ENCODE peak calls at places on chromosome 2, in four cellular contexts. V is cardiac muscle cell, R is neural progenitor cell, P is gastrocnemius medialis. O is an unnamed sample.
A peak's percentile ranks its signal among the peaks of the same experiment; 100 is the strongest.

GRCh38 chr2:170997893-170998477 is 68.9 kb downstream of the GORASP2 start:
- DNase-seq in R (no peak), P (no peak), V (no peak), O (no peak)

GRCh38 chr2:182649316-182649715 is 66.7 kb upstream of the DNAJC10 start:
- DNase-seq in V (peak; percentile 75), R (peak; percentile 71), P (no peak), O (peak; percentile 70)

GRCh38 chr2:54771166-54771565 is 47.7 kb downstream of the EML6 start:
- DNase-seq in V (peak; percentile 15), P (no peak), R (no peak), O (no peak)

GRCh38 chr2:31319391-31320175 is 85.6 kb downstream of the EHD3 start:
- DNase-seq in R (no peak), V (peak; percentile 68), P (peak; percentile 45), O (no peak)

GRCh38 chr2:30252723-30253688 is 21.7 kb downstream of the LBH start:
- DNase-seq in R (no peak), P (peak; percentile 41), V (peak; percentile 95), O (peak; percentile 88)

GRCh38 chr2:108555572-108555971 is 21.3 kb downstream of the LIMS1 start:
- DNase-seq in P (no peak), R (no peak), V (no peak), O (no peak)

GRCh38 chr2:175366814-175367213 is 185.3 kb upstream of the ATP5MC3 start:
- DNase-seq in R (peak; percentile 75), V (peak; percentile 58), P (no peak), O (peak; percentile 31)

GRCh38 chr2:29573602-29574001 is 347.8 kb downstream of the ALK start:
- DNase-seq in P (no peak), R (no peak), V (no peak), O (no peak)

GRCh38 chr2:98269274-98269673 is 77.0 kb upstream of the CNGA3 start:
- DNase-seq in V (peak; percentile 75), P (no peak), R (peak; percentile 66), O (peak; percentile 71)

GRCh38 chr2:3254438-3254941 is 123.1 kb downstream of the EIPR1 start:
- DNase-seq in V (no peak), R (no peak), P (no peak), O (no peak)

GRCh38 chr2:199409705-199410104 is 48.0 kb downstream of the SATB2 start:
- DNase-seq in V (no peak), P (no peak), R (no peak), O (no peak)

GRCh38 chr2:235444101-235444597 is 49.7 kb upstream of the AGAP1 start:
- DNase-seq in V (no peak), P (no peak), R (no peak), O (no peak)

GRCh38 chr2:53765749-53766148 is 1.9 kb upstream of the CHAC2 start:
- DNase-seq in P (no peak), V (no peak), R (no peak), O (no peak)

GRCh38 chr2:235675678-235676535 is 182.1 kb downstream of the AGAP1 start:
- DNase-seq in P (no peak), V (peak; percentile 29), R (no peak), O (no peak)

GRCh38 chr2:54676656-54677055 is 46.8 kb upstream of the EML6 start:
- DNase-seq in P (no peak), R (no peak), V (no peak), O (no peak)

GRCh38 chr2:191321861-191322662 is 76.9 kb downstream of the MYO1B start:
- DNase-seq in P (no peak), V (peak; percentile 62), R (peak; percentile 53), O (peak; percentile 91)

GRCh38 chr2:144426981-144427479 is 92.9 kb downstream of the ZEB2 start:
- DNase-seq in V (peak; percentile 57), P (no peak), R (no peak), O (peak; percentile 47)

GRCh38 chr2:177398290-177398683 is 5.7 kb downstream of the AGPS start:
- DNase-seq in P (no peak), V (peak; percentile 30), R (no peak), O (no peak)

GRCh38 chr2:78431241-78431640 is 594.3 kb upstream of the REG3G start:
- DNase-seq in R (peak; percentile 45), V (no peak), P (no peak), O (no peak)

GRCh38 chr2:186959486-186959885 is 110.5 kb upstream of the ZSWIM2 start:
- DNase-seq in V (no peak), R (no peak), P (no peak), O (peak; percentile 2)

GRCh38 chr2:219731173-219731572 is 103.7 kb downstream of the SLC4A3 start:
- DNase-seq in V (no peak), P (no peak), R (no peak), O (no peak)

GRCh38 chr2:36485521-36485920 is 112.4 kb downstream of the FEZ2 start:
- DNase-seq in P (no peak), V (peak; percentile 87), R (no peak), O (no peak)

GRCh38 chr2:217868911-217869334 is 133.9 kb downstream of the TNS1 start:
- DNase-seq in V (peak; percentile 64), P (no peak), R (no peak), O (peak; percentile 26)

GRCh38 chr2:182852090-182852489 is 14.3 kb downstream of the FRZB start:
- DNase-seq in V (no peak), R (no peak), P (peak; percentile 8), O (peak; percentile 57)

GRCh38 chr2:120571015-120571728 is 164.5 kb upstream of the GLI2 start:
- DNase-seq in P (no peak), R (no peak), V (no peak), O (no peak)

GRCh38 chr2:54331095-54331835 is 75.2 kb upstream of the TSPYL6 start:
- DNase-seq in R (no peak), V (no peak), P (no peak), O (no peak)

GRCh38 chr2:47174731-47175361 is 19.7 kb upstream of the STPG4 start:
- DNase-seq in V (peak; percentile 59), P (peak; percentile 72), R (peak; percentile 43), O (peak; percentile 43)

GRCh38 chr2:136363921-136364320 is 246.0 kb upstream of the CXCR4 start:
- DNase-seq in V (peak; percentile 10), P (no peak), R (no peak), O (no peak)

GRCh38 chr2:129135017-129135416 is 816.3 kb upstream of the HS6ST1 start:
- DNase-seq in P (no peak), V (no peak), R (no peak), O (no peak)

GRCh38 chr2:64350996-64351395 is 103.0 kb upstream of the LGALSL start:
- DNase-seq in P (no peak), R (no peak), V (no peak), O (no peak)

GRCh38 chr2:176534798-176535479 is 265.7 kb downstream of the MTX2 start:
- DNase-seq in V (peak; percentile 33), P (no peak), R (no peak), O (no peak)

GRCh38 chr2:234377761-234378341 is 119.0 kb downstream of the ARL4C start:
- DNase-seq in P (no peak), V (peak; percentile 76), R (peak; percentile 38), O (peak; percentile 76)

GRCh38 chr2:230852113-230852512 is 12.6 kb upstream of the ITM2C start:
- DNase-seq in P (no peak), V (no peak), R (no peak), O (no peak)

GRCh38 chr2:230846360-230846759 is 18.4 kb upstream of the ITM2C start:
- DNase-seq in P (no peak), R (no peak), V (no peak), O (no peak)

GRCh38 chr2:230849633-230850357 is 14.9 kb upstream of the ITM2C start:
- DNase-seq in P (no peak), V (peak; percentile 44), R (peak; percentile 77), O (no peak)

GRCh38 chr2:230850358-230850658 is 14.4 kb upstream of the ITM2C start:
- DNase-seq in V (no peak), R (no peak), P (no peak), O (no peak)

GRCh38 chr2:230847883-230848388 is 16.8 kb upstream of the ITM2C start:
- DNase-seq in P (no peak), R (peak; percentile 92), V (peak; percentile 89), O (peak; percentile 77)
- H3K4me3 ChIP-seq in P (no peak overlapping the region), R (no peak overlapping the region), V (no peak overlapping the region), O (no peak overlapping the region)

DNA sequence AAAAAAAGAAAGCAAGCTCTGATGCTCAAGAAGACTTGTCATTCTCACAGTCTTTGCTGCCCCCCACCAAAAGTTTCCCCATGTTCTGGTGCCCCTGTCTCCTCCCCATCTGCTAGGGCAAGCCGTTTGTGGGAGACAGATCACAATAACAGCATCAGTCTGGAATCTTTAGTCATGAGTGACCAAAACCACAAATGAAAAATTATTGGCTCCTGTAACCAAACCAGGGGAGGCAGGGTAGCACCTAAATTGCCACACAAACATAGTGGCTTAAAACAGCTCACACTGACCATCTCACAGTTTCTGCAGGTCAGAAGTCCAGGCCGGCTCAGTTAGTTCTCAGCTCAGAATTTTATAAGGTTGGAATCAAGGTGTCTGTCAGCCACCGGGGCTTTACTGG is 9.1 kb upstream of the B3GNT7 start:
- DNase-seq in R (no peak), P (no peak), V (peak; percentile 43), O (no peak)
- H3K4me1 ChIP-seq in R (no peaks in the 10 kb centered on the region), P (no peaks in the 10 kb centered on the region), V (no peaks in the 10 kb centered on the region), O (peaks cover 18% of the 10 kb centered on the region)

GRCh38 chr2:74504591-74504990 is 2.9 kb downstream of the PCGF1 start:
- DNase-seq in V (no peak), R (no peak), P (no peak), O (no peak)
- H3K4me3 ChIP-seq in V (no peak overlapping the region), R (no peak overlapping the region), P (no peak overlapping the region), O (no peak overlapping the region)

GRCh38 chr2:173305303-173305702 is 49.4 kb upstream of the CDCA7 start:
- DNase-seq in P (no peak), V (no peak), R (no peak), O (no peak)

GRCh38 chr2:173296235-173296634 is 58.4 kb upstream of the CDCA7 start:
- DNase-seq in P (no peak), R (no peak), V (no peak), O (no peak)

GRCh38 chr2:173298536-173299097 is 56.1 kb upstream of the CDCA7 start:
- DNase-seq in R (peak; percentile 11), P (no peak), V (peak; percentile 10), O (no peak)

GRCh38 chr2:173299764-173300163 is 54.9 kb upstream of the CDCA7 start:
- DNase-seq in V (no peak), R (no peak), P (no peak), O (no peak)

DNA sequence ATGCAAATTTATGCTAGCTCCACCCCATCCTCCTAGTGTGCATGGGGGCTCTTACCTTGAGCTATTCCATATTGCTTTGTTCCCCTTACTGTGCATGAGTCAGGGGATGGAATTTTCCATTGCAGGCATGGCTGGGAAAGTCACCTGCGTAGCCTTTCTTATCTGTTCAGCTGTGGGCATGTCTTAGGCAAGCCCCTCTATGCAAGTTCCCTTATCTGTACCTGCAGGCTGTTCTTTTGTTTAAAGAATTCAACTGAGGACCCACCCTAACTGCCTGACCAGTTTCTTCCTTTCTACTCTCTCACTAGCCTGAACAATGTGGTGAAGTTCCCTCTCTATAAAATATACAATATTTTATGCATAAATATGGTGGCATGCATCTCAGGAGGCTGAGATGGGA is 54.2 kb upstream of the CDCA7 start:
- DNase-seq in V (no peak), P (no peak), R (no peak), O (no peak)
- H3K4me1 ChIP-seq in V (no peaks in the 10 kb centered on the region), P (no peaks in the 10 kb centered on the region), R (no peaks in the 10 kb centered on the region), O (no peaks in the 10 kb centered on the region)

GRCh38 chr2:168715849-168716248 is 86.6 kb upstream of the NOSTRIN start:
- DNase-seq in P (no peak), R (no peak), V (no peak), O (no peak)
- H3K4me3 ChIP-seq in P (no peak overlapping the region), R (no peak overlapping the region), V (no peak overlapping the region), O (no peak overlapping the region)

GRCh38 chr2:239212121-239212520 is 188.7 kb downstream of the HDAC4 start:
- DNase-seq in R (no peak), V (no peak), P (no peak), O (no peak)
- H3K4me1 ChIP-seq in R (peaks cover 56% of the 10 kb centered on the region), V (no peaks in the 10 kb centered on the region), P (peaks cover 81% of the 10 kb centered on the region), O (no peaks in the 10 kb centered on the region)

O was measured in SJCRH30.